ENCODE peak calls at places on chromosomes 7 and 10, in eight cellular contexts. One of them, this sample, is unnamed. For H3K9me3, the result is how much of the 10 kb centered on the place peaks cover.

GRCh38 chr10:8180348-8180747 is 125.9 kb downstream of the GATA3 start:
- DNase-seq in HCT116: no peak
- DNase-seq in mesenchymal stem cell: no peak
- DNase-seq in tibial nerve: no peak
- DNase-seq in left lung: no peak
- DNase-seq in aorta: no peak
- DNase-seq in IMR-90: no peak
- DNase-seq in ovary: no peak
- DNase-seq in this sample: no peak

GRCh38 chr7:128947854-128948253 is 10.1 kb downstream of the IRF5 start:
- DNase-seq in left lung: no peak
- DNase-seq in tibial nerve: no peak
- DNase-seq in IMR-90: peak
- DNase-seq in ovary: no peak
- DNase-seq in HCT116: no peak
- DNase-seq in aorta: no peak
- DNase-seq in mesenchymal stem cell: no peak
- DNase-seq in this sample: no peak

GRCh38 chr7:95190515-95190914 is 133.8 kb downstream of the PON1 start:
- DNase-seq in mesenchymal stem cell: no peak
- DNase-seq in ovary: no peak
- DNase-seq in HCT116: no peak
- DNase-seq in aorta: no peak
- DNase-seq in tibial nerve: no peak
- DNase-seq in IMR-90: no peak
- DNase-seq in left lung: no peak
- DNase-seq in this sample: no peak

GRCh38 chr7:12764355-12765000 is 77.0 kb downstream of the ARL4A start:
- DNase-seq in left lung: no peak
- DNase-seq in mesenchymal stem cell: no peak
- DNase-seq in ovary: no peak
- DNase-seq in aorta: no peak
- DNase-seq in HCT116: no peak
- DNase-seq in tibial nerve: no peak
- DNase-seq in IMR-90: peak
- DNase-seq in this sample: no peak

GRCh38 chr7:107882766-107883165 is 8.2 kb upstream of the DLD start:
- DNase-seq in left lung: no peak
- DNase-seq in ovary: no peak
- DNase-seq in tibial nerve: no peak
- DNase-seq in aorta: no peak
- DNase-seq in mesenchymal stem cell: no peak
- DNase-seq in IMR-90: no peak
- DNase-seq in HCT116: no peak
- DNase-seq in this sample: no peak

GRCh38 chr10:69757553-69758309 is 44.0 kb upstream of the COL13A1 start:
- DNase-seq in mesenchymal stem cell: peak
- DNase-seq in ovary: peak
- DNase-seq in tibial nerve: no peak
- DNase-seq in HCT116: no peak
- DNase-seq in IMR-90: peak
- DNase-seq in aorta: peak
- DNase-seq in left lung: no peak
- DNase-seq in this sample: no peak

GRCh38 chr10:64093304-64093703 is 572.1 kb downstream of the REEP3 start:
- DNase-seq in ovary: no peak
- DNase-seq in tibial nerve: no peak
- DNase-seq in mesenchymal stem cell: no peak
- DNase-seq in aorta: no peak
- DNase-seq in left lung: no peak
- DNase-seq in HCT116: no peak
- DNase-seq in IMR-90: no peak
- DNase-seq in this sample: no peak

GRCh38 chr7:94414481-94414880 is 19.8 kb downstream of the COL1A2 start:
- DNase-seq in mesenchymal stem cell: no peak
- DNase-seq in IMR-90: peak
- DNase-seq in left lung: no peak
- DNase-seq in ovary: no peak
- DNase-seq in tibial nerve: no peak
- DNase-seq in HCT116: no peak
- DNase-seq in aorta: no peak
- DNase-seq in this sample: no peak

GRCh38 chr10:129694633-129695356 is 227.8 kb downstream of the MGMT start:
- DNase-seq in HCT116: no peak
- DNase-seq in mesenchymal stem cell: no peak
- DNase-seq in left lung: no peak
- DNase-seq in tibial nerve: peak
- DNase-seq in IMR-90: no peak
- DNase-seq in ovary: peak
- DNase-seq in aorta: peak
- DNase-seq in this sample: no peak

GRCh38 chr10:7507887-7508726 is 97.3 kb upstream of the SFMBT2 start:
- DNase-seq in IMR-90: no peak
- DNase-seq in tibial nerve: no peak
- DNase-seq in aorta: no peak
- DNase-seq in mesenchymal stem cell: no peak
- DNase-seq in HCT116: no peak
- DNase-seq in left lung: no peak
- DNase-seq in ovary: no peak
- DNase-seq in this sample: no peak

GRCh38 chr7:6652446-6653011 is 15.4 kb downstream of the ZNF316 start:
- DNase-seq in ovary: peak
- DNase-seq in HCT116: no peak
- DNase-seq in mesenchymal stem cell: no peak
- DNase-seq in IMR-90: no peak
- DNase-seq in left lung: peak
- DNase-seq in aorta: peak
- DNase-seq in tibial nerve: no peak
- DNase-seq in this sample: no peak

GRCh38 chr10:35532141-35532540 is 73.0 kb upstream of the GJD4 start:
- DNase-seq in tibial nerve: no peak
- DNase-seq in mesenchymal stem cell: no peak
- DNase-seq in HCT116: no peak
- DNase-seq in IMR-90: no peak
- DNase-seq in left lung: no peak
- DNase-seq in aorta: no peak
- DNase-seq in ovary: no peak
- DNase-seq in this sample: no peak

GRCh38 chr7:77979219-77979618 is 180.6 kb downstream of the PHTF2 start:
- DNase-seq in HCT116: no peak
- DNase-seq in aorta: no peak
- DNase-seq in ovary: no peak
- DNase-seq in mesenchymal stem cell: no peak
- DNase-seq in tibial nerve: no peak
- DNase-seq in IMR-90: peak
- DNase-seq in left lung: no peak
- DNase-seq in this sample: no peak

GRCh38 chr10:3222068-3222467 is 49.5 kb upstream of the PITRM1 start:
- DNase-seq in IMR-90: no peak
- DNase-seq in ovary: no peak
- DNase-seq in aorta: no peak
- DNase-seq in tibial nerve: no peak
- DNase-seq in mesenchymal stem cell: peak
- DNase-seq in HCT116: no peak
- DNase-seq in left lung: no peak
- DNase-seq in this sample: no peak

GRCh38 chr7:30069096-30069867 is 41.1 kb downstream of the PLEKHA8 start:
- DNase-seq in left lung: no peak
- DNase-seq in mesenchymal stem cell: no peak
- DNase-seq in aorta: no peak
- DNase-seq in HCT116: no peak
- DNase-seq in tibial nerve: no peak
- DNase-seq in ovary: no peak
- DNase-seq in IMR-90: peak
- DNase-seq in this sample: no peak

GRCh38 chr10:76126607-76127190 is 695.3 kb downstream of the LRMDA start:
- DNase-seq in HCT116: no peak
- DNase-seq in aorta: no peak
- DNase-seq in ovary: no peak
- DNase-seq in IMR-90: no peak
- DNase-seq in tibial nerve: no peak
- DNase-seq in mesenchymal stem cell: peak
- DNase-seq in left lung: no peak
- DNase-seq in this sample: no peak

GRCh38 chr7:117134885-117135552 is 181.7 kb downstream of the ST7 start:
- DNase-seq in IMR-90: peak
- DNase-seq in mesenchymal stem cell: peak
- DNase-seq in left lung: no peak
- DNase-seq in HCT116: no peak
- DNase-seq in aorta: peak
- DNase-seq in tibial nerve: no peak
- DNase-seq in ovary: no peak
- DNase-seq in this sample: no peak

GRCh38 chr7:70322786-70323185 is 724.5 kb downstream of the AUTS2 start:
- DNase-seq in left lung: no peak
- DNase-seq in HCT116: no peak
- DNase-seq in aorta: no peak
- DNase-seq in tibial nerve: no peak
- DNase-seq in mesenchymal stem cell: no peak
- DNase-seq in ovary: no peak
- DNase-seq in IMR-90: no peak
- DNase-seq in this sample: no peak

GRCh38 chr10:12984165-12984747 is 17.3 kb downstream of the CCDC3 start:
- DNase-seq in HCT116: peak
- DNase-seq in mesenchymal stem cell: peak
- DNase-seq in IMR-90: peak
- DNase-seq in aorta: no peak
- DNase-seq in left lung: no peak
- DNase-seq in tibial nerve: no peak
- DNase-seq in ovary: no peak
- DNase-seq in this sample: no peak

GRCh38 chr7:131898418-131898817 is 342.0 kb upstream of the PODXL start:
- DNase-seq in tibial nerve: no peak
- DNase-seq in IMR-90: no peak
- DNase-seq in HCT116: no peak
- DNase-seq in mesenchymal stem cell: no peak
- DNase-seq in ovary: no peak
- DNase-seq in left lung: no peak
- DNase-seq in aorta: no peak
- DNase-seq in this sample: no peak

GRCh38 chr7:80472491-80473200 is 39.2 kb downstream of the GNAT3 start:
- DNase-seq in tibial nerve: no peak
- DNase-seq in aorta: no peak
- DNase-seq in HCT116: no peak
- DNase-seq in ovary: no peak
- DNase-seq in IMR-90: no peak
- DNase-seq in left lung: no peak
- DNase-seq in mesenchymal stem cell: no peak
- DNase-seq in this sample: no peak

GRCh38 chr10:4470231-4470840 is 355.7 kb upstream of the AKR1E2 start:
- DNase-seq in aorta: no peak
- DNase-seq in HCT116: no peak
- DNase-seq in mesenchymal stem cell: peak
- DNase-seq in tibial nerve: no peak
- DNase-seq in ovary: no peak
- DNase-seq in IMR-90: peak
- DNase-seq in left lung: no peak
- DNase-seq in this sample: no peak

DNA sequence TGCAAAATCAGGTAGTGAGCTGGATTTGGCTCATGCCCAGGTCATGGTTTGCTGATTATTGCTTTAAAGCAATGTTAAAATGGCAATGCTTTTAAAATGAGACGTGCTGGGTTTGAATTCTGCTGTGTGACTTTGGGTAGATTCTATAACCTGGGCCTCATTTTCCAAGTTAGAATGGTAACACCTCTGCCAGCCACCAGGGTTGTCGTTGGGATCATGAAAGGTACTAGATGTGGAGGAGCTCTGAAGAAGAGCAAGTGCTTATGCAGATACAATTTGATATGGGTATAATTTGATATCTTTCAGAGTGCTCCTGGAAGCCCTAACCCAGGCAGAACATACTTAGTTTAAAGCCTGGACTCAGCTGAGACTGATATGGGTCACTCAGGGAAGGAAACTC is 60.0 kb downstream of the EVX1 start:
- DNase-seq in left lung: no peak
- DNase-seq in mesenchymal stem cell: no peak
- DNase-seq in aorta: no peak
- DNase-seq in ovary: no peak
- DNase-seq in IMR-90: no peak
- DNase-seq in tibial nerve: no peak
- DNase-seq in HCT116: no peak
- DNase-seq in this sample: no peak
- H3K9me3 ChIP-seq in left lung: under half
- H3K9me3 ChIP-seq in mesenchymal stem cell: under half
- H3K9me3 ChIP-seq in aorta: under half
- H3K9me3 ChIP-seq in ovary: under half
- H3K9me3 ChIP-seq in IMR-90: under half
- H3K9me3 ChIP-seq in tibial nerve: under half
- H3K9me3 ChIP-seq in HCT116: under half
- H3K9me3 ChIP-seq in this sample: under half

DNA sequence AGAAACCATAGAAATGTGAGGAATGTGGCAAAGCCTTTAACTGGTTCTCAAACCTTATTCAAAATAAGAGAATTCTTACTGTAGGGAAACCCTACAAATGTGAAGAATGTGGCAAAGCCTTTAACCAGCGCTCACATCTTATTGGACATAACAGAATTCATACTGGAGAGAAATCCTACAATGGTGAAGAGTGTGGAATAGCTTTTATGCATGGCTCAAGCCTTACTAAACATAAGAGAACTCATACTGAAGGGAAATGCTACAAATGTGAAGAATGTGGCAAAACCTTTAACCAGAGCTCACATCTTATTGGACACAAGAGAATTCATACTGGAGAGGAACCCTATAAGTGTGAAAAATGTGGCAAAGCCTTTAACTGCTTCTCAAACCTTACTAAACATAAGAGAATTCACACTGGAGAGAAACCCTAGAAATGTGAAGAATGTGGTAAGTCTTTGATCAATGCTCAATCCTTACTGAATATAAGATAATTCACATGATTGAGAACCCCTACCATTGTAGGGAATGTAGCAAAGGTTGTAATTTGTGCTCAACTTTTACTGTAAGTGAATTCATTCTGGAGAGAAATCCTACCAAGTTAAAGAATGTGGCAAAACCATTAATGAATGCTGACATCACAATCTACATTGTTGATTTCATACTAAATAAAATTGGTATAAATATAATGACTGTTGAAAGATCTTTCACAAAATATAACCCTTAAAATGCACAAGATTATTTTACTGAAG is 142.5 kb upstream of the ZNF479 start:
- DNase-seq in left lung: no peak
- DNase-seq in mesenchymal stem cell: no peak
- DNase-seq in IMR-90: no peak
- DNase-seq in aorta: no peak
- DNase-seq in tibial nerve: no peak
- DNase-seq in ovary: no peak
- DNase-seq in HCT116: no peak
- DNase-seq in this sample: no peak
- H3K9me3 ChIP-seq in left lung: half or more
- H3K9me3 ChIP-seq in mesenchymal stem cell: half or more
- H3K9me3 ChIP-seq in IMR-90: under half
- H3K9me3 ChIP-seq in aorta: under half
- H3K9me3 ChIP-seq in tibial nerve: under half
- H3K9me3 ChIP-seq in ovary: under half
- H3K9me3 ChIP-seq in HCT116: under half
- H3K9me3 ChIP-seq in this sample: under half

GRCh38 chr10:96532523-96532922 is 18.8 kb upstream of the TLL2 start:
- DNase-seq in HCT116: no peak
- DNase-seq in ovary: no peak
- DNase-seq in aorta: no peak
- DNase-seq in left lung: no peak
- DNase-seq in IMR-90: peak
- DNase-seq in tibial nerve: no peak
- DNase-seq in mesenchymal stem cell: no peak
- DNase-seq in this sample: no peak
- H3K9me3 ChIP-seq in HCT116: under half
- H3K9me3 ChIP-seq in ovary: under half
- H3K9me3 ChIP-seq in aorta: under half
- H3K9me3 ChIP-seq in left lung: under half
- H3K9me3 ChIP-seq in IMR-90: under half
- H3K9me3 ChIP-seq in tibial nerve: under half
- H3K9me3 ChIP-seq in mesenchymal stem cell: under half
- H3K9me3 ChIP-seq in this sample: under half

GRCh38 chr7:57384380-57384779 is 65.6 kb upstream of the ZNF716 start:
- DNase-seq in left lung: no peak
- DNase-seq in mesenchymal stem cell: no peak
- DNase-seq in IMR-90: no peak
- DNase-seq in aorta: no peak
- DNase-seq in tibial nerve: no peak
- DNase-seq in ovary: no peak
- DNase-seq in HCT116: no peak
- DNase-seq in this sample: no peak
- H3K9me3 ChIP-seq in left lung: half or more
- H3K9me3 ChIP-seq in mesenchymal stem cell: under half
- H3K9me3 ChIP-seq in IMR-90: under half
- H3K9me3 ChIP-seq in aorta: under half
- H3K9me3 ChIP-seq in tibial nerve: under half
- H3K9me3 ChIP-seq in ovary: under half
- H3K9me3 ChIP-seq in HCT116: under half
- H3K9me3 ChIP-seq in this sample: under half